ENCODE peak calls at places on chromosomes 6 and 20, in four cellular contexts. One of them, this sample, is unnamed.

GRCh38 chr20:8670900-8671229 is 398.0 kb upstream of the PLCB4 start:
- DNase-seq in fibroblast of the aortic adventitia: no peak
- DNase-seq in endothelial cell: no peak
- DNase-seq in AG04450: no peak
- DNase-seq in this sample: no peak

GRCh38 chr6:119210596-119210995 is 132.1 kb upstream of the FAM184A start:
- DNase-seq in fibroblast of the aortic adventitia: peak
- DNase-seq in endothelial cell: no peak
- DNase-seq in AG04450: no peak
- DNase-seq in this sample: no peak

GRCh38 chr6:140590641-140591040 is 1216.2 kb upstream of the CITED2 start:
- DNase-seq in fibroblast of the aortic adventitia: peak
- DNase-seq in endothelial cell: no peak
- DNase-seq in AG04450: no peak
- DNase-seq in this sample: no peak

GRCh38 chr6:138818496-138819194 is 22.8 kb downstream of the ECT2L start:
- DNase-seq in fibroblast of the aortic adventitia: no peak
- DNase-seq in endothelial cell: no peak
- DNase-seq in AG04450: no peak
- DNase-seq in this sample: peak

GRCh38 chr6:11366183-11366933 is 133.9 kb upstream of the NEDD9 start:
- DNase-seq in fibroblast of the aortic adventitia: no peak
- DNase-seq in endothelial cell: no peak
- DNase-seq in AG04450: no peak
- DNase-seq in this sample: peak

GRCh38 chr20:51586005-51586440 is 43.5 kb upstream of the NFATC2 start:
- DNase-seq in fibroblast of the aortic adventitia: peak
- DNase-seq in endothelial cell: no peak
- DNase-seq in AG04450: no peak
- DNase-seq in this sample: no peak

GRCh38 chr6:113995632-113996031 is 24.7 kb upstream of the HDAC2 start:
- DNase-seq in fibroblast of the aortic adventitia: peak
- DNase-seq in endothelial cell: no peak
- DNase-seq in AG04450: peak
- DNase-seq in this sample: no peak

GRCh38 chr6:19337103-19337502 is 500.1 kb upstream of the ID4 start:
- DNase-seq in fibroblast of the aortic adventitia: no peak
- DNase-seq in endothelial cell: no peak
- DNase-seq in AG04450: no peak
- DNase-seq in this sample: no peak

GRCh38 chr6:155530219-155530834 is 74.7 kb upstream of the NOX3 start:
- DNase-seq in fibroblast of the aortic adventitia: peak
- DNase-seq in endothelial cell: no peak
- DNase-seq in AG04450: no peak
- DNase-seq in this sample: peak

GRCh38 chr20:49578436-49578835 is 10.5 kb upstream of the PTGIS start:
- DNase-seq in fibroblast of the aortic adventitia: no peak
- DNase-seq in endothelial cell: no peak
- DNase-seq in AG04450: no peak
- DNase-seq in this sample: no peak

GRCh38 chr6:16486661-16487060 is 248.3 kb downstream of the GMPR start:
- DNase-seq in fibroblast of the aortic adventitia: no peak
- DNase-seq in endothelial cell: no peak
- DNase-seq in AG04450: no peak
- DNase-seq in this sample: peak

GRCh38 chr20:59044796-59045195 is 2.2 kb upstream of the PRELID3B start:
- DNase-seq in fibroblast of the aortic adventitia: no peak
- DNase-seq in endothelial cell: no peak
- DNase-seq in AG04450: no peak
- DNase-seq in this sample: no peak

GRCh38 chr20:59042151-59042795 is at the start of gene PRELID3B:
- DNase-seq in fibroblast of the aortic adventitia: peak
- DNase-seq in endothelial cell: peak
- DNase-seq in AG04450: no peak
- DNase-seq in this sample: no peak

GRCh38 chr20:59044295-59044694 is 1.7 kb upstream of the PRELID3B start:
- DNase-seq in fibroblast of the aortic adventitia: no peak
- DNase-seq in endothelial cell: no peak
- DNase-seq in AG04450: no peak
- DNase-seq in this sample: no peak

GRCh38 chr20:59043698-59044097 is 1.1 kb upstream of the PRELID3B start:
- DNase-seq in fibroblast of the aortic adventitia: no peak
- DNase-seq in endothelial cell: no peak
- DNase-seq in AG04450: no peak
- DNase-seq in this sample: peak

GRCh38 chr20:59042796-59043621 is 423 bp upstream of the PRELID3B start:
- DNase-seq in fibroblast of the aortic adventitia: peak
- DNase-seq in endothelial cell: peak
- DNase-seq in AG04450: peak
- DNase-seq in this sample: peak
- TF ChIP-seq CTCF in fibroblast of the aortic adventitia: no peak
- TF ChIP-seq CTCF in endothelial cell: no peak
- TF ChIP-seq CTCF in AG04450: no peak
- TF ChIP-seq CTCF in this sample: no peak

GRCh38 chr6:87702589-87702945 is 534 bp upstream of the AKIRIN2 start:
- DNase-seq in fibroblast of the aortic adventitia: no peak
- DNase-seq in endothelial cell: no peak
- DNase-seq in AG04450: no peak
- DNase-seq in this sample: no peak

GRCh38 chr6:87701676-87702588 is at the start of gene AKIRIN2:
- DNase-seq in fibroblast of the aortic adventitia: peak
- DNase-seq in endothelial cell: peak
- DNase-seq in AG04450: peak
- DNase-seq in this sample: peak

GRCh38 chr6:87700351-87700728 is 1.7 kb downstream of the AKIRIN2 start:
- DNase-seq in fibroblast of the aortic adventitia: no peak
- DNase-seq in endothelial cell: no peak
- DNase-seq in AG04450: no peak
- DNase-seq in this sample: no peak

GRCh38 chr6:87699576-87699975 is 2.5 kb downstream of the AKIRIN2 start:
- DNase-seq in fibroblast of the aortic adventitia: no peak
- DNase-seq in endothelial cell: no peak
- DNase-seq in AG04450: no peak
- DNase-seq in this sample: no peak

GRCh38 chr6:87700729-87701675 is 1.0 kb downstream of the AKIRIN2 start:
- DNase-seq in fibroblast of the aortic adventitia: peak
- DNase-seq in endothelial cell: peak
- DNase-seq in AG04450: no peak
- DNase-seq in this sample: peak
- TF ChIP-seq CTCF in fibroblast of the aortic adventitia: no peak
- TF ChIP-seq CTCF in endothelial cell: no peak
- TF ChIP-seq CTCF in AG04450: no peak
- TF ChIP-seq CTCF in this sample: no peak

GRCh38 chr20:17659801-17660200 is 22.2 kb downstream of the RRBP1 start:
- DNase-seq in fibroblast of the aortic adventitia: no peak
- DNase-seq in endothelial cell: no peak
- DNase-seq in AG04450: no peak
- DNase-seq in this sample: no peak

GRCh38 chr20:17663040-17663399 is 19.0 kb downstream of the RRBP1 start:
- DNase-seq in fibroblast of the aortic adventitia: no peak
- DNase-seq in endothelial cell: no peak
- DNase-seq in AG04450: no peak
- DNase-seq in this sample: no peak

GRCh38 chr20:17662333-17663039 is 19.6 kb downstream of the RRBP1 start:
- DNase-seq in fibroblast of the aortic adventitia: peak
- DNase-seq in endothelial cell: no peak
- DNase-seq in AG04450: no peak
- DNase-seq in this sample: peak

GRCh38 chr20:17660667-17661066 is 21.4 kb downstream of the RRBP1 start:
- DNase-seq in fibroblast of the aortic adventitia: no peak
- DNase-seq in endothelial cell: no peak
- DNase-seq in AG04450: no peak
- DNase-seq in this sample: no peak

DNA sequence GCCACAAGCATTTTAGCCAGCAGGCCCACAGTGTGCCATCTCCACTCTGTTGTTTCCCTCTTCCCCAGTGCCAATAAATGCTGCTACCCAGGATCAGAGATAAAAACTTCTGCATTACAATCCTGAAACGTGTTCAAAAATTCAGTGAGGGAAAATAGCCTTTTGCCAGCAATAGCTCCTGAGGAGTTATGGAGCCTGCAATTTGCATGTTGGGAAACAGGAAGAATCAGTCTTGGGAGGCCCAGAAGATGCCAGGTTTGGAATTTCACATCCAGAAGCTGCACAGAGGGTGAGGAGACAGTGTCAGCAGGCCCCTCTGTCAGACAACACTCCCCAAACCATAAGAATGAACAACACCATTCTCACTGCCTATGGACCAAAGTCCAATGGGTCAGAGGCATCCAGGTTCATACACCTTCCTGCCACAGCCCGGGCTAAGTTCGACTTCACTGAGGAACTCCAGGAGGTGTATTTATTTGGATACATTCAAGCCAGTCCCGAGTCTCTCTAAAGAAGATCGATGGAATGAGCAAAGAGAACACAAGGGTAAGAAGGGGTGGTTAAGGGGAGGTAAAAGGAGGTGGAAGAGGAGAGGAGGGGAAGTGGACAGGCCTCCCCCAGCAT is 20.8 kb downstream of the RRBP1 start:
- DNase-seq in fibroblast of the aortic adventitia: peak
- DNase-seq in endothelial cell: no peak
- DNase-seq in AG04450: no peak
- DNase-seq in this sample: no peak
- TF ChIP-seq CTCF in fibroblast of the aortic adventitia: no peak
- TF ChIP-seq CTCF in endothelial cell: no peak
- TF ChIP-seq CTCF in AG04450: no peak
- TF ChIP-seq CTCF in this sample: no peak

DNA sequence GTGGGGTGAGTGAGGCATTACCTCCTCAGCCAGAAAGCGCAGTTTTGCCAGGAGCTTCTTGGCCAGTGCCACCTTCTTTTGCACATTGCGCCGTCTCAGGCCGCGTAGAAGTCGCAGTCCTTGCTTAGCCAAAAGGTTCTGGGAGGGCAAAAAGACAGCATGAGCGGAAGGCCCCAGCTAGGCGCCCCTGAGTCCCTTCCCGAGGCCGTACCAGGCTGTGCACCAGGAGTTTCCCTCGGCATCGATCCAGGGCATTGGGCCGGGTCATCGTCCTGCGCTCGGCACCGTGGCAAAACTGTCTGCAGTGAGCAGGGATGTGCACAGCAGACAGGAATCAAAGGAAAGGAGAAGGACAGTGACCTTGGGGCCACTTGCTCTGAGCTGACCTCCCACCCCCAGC is 20.2 kb upstream of the SPAG4 start:
- DNase-seq in fibroblast of the aortic adventitia: no peak
- DNase-seq in endothelial cell: no peak
- DNase-seq in AG04450: no peak
- DNase-seq in this sample: no peak
- TF ChIP-seq CTCF in fibroblast of the aortic adventitia: no peak
- TF ChIP-seq CTCF in endothelial cell: no peak
- TF ChIP-seq CTCF in AG04450: no peak
- TF ChIP-seq CTCF in this sample: no peak

DNA sequence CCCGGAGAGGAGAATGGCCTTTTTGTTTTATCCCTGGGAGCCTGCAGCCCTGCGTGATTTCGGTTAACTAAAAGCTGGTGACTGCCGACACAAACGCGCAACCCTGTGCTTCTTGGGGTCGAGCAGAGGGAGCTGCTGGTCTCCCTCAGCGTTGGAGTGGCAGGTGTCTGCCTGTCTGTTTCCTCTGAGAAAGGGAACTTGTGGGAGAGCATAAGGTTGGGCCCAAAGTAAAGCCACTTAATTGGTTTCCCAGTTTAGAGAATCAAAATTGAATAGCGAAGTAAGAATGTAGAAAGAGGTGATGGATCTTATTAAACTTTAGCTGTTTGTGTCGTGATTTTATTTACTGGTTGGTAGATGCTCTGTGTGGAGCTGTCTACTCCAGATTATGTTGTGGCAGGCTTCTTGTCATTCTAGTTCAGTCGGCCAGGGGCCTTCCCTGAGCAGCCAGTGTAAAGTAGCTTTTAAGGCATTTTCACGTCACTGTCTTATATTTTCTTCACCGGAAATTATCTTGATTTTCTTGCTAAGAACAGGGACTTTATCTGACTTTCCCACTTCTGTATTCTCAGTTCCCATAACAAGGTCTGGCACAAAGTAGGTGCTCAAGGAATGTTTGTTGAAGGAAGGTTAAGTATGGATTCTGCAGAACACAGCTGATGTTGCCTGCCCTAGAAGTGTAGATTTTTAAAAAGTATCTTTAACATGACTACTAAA is 709 bp downstream of the LTV1 start:
- DNase-seq in fibroblast of the aortic adventitia: peak
- DNase-seq in endothelial cell: no peak
- DNase-seq in AG04450: no peak
- DNase-seq in this sample: peak
- TF ChIP-seq CTCF in fibroblast of the aortic adventitia: no peak
- TF ChIP-seq CTCF in endothelial cell: no peak
- TF ChIP-seq CTCF in AG04450: no peak
- TF ChIP-seq CTCF in this sample: no peak

DNA sequence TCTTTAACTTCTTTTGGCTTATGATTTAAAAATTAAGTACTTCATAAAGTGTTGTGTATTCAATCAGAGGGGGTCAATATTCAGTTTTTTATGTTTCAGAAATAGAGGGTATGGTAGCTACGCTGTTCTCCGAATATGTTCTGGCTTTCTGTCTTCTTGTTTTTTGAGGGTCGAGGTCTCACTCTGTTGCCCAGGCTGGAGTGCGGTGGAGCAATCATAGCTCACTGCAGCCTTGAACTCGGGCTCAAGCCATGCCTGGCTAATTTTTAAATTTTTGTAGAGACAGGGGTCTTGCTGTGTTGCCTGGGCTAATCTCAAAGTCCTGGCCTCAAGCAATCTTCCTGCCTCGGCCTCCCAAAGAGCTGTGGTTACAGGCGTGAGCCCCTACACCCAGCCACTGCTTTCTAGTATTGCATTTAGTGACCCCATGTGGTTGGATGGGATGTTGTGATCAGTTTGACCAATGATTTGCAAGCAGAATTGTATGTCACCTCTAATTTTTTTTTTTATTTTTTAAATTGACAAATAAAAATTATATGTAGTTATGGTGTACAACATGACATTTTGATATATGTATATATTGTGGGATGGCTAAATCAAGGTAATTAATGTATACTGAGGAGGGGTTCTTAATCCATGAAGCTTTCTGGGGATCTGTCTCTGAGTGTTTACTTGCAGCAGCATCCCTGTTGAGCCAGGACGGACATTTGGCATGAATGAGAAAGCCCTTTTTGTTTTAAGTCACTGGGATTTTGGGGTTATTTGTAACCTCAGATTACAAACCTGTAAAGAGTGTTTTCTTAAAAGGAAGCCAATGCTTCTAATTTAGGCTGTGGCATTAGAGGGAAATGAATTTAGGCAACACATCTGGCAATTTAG is 38.5 kb upstream of the DEK start:
- DNase-seq in fibroblast of the aortic adventitia: peak
- DNase-seq in endothelial cell: no peak
- DNase-seq in AG04450: no peak
- DNase-seq in this sample: peak
- TF ChIP-seq CTCF in fibroblast of the aortic adventitia: no peak
- TF ChIP-seq CTCF in endothelial cell: no peak
- TF ChIP-seq CTCF in AG04450: no peak
- TF ChIP-seq CTCF in this sample: no peak

DNA sequence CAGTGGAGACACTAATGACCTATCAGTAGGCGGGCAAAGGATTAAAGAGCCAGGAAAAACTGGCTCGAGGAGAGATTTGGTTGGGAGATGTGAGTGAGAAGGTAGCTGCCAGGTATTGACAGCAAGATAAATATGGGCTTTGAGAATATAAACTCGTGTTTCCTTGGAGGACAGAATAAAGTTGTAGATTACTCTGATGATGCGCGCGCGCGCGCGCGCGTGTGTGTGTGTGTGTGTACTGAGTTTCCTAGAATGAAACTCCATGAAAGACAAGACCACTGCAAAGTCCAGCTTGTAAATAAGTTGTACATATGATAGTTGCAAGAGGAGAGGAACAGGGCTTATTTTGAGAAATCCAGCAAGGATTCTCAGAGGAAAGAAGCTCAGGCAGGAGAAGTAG is 13.3 kb upstream of the TREM2 start:
- DNase-seq in fibroblast of the aortic adventitia: no peak
- DNase-seq in endothelial cell: no peak
- DNase-seq in AG04450: no peak
- DNase-seq in this sample: no peak
- TF ChIP-seq CTCF in fibroblast of the aortic adventitia: no peak
- TF ChIP-seq CTCF in endothelial cell: no peak
- TF ChIP-seq CTCF in AG04450: no peak
- TF ChIP-seq CTCF in this sample: no peak

This sample was measured in activated CD8-positive, alpha-beta T cell treated with anti-CD3 and anti-CD28 coated beads for 36 hours.